ENCODE peak calls at places on chromosomes 11 and 22, in six cellular contexts. I, T, X, V, O and P are unnamed samples.

GRCh38 chr11:19511413-19512183 is 201.0 kb upstream of the NAV2 start:
- DNase-seq in T (peak), O (peak), V (no peak), I (no peak), X (no peak), P (no peak)

GRCh38 chr22:48779211-48779643 is 1048.4 kb downstream of the BRD1 start:
- DNase-seq in I (no peak), V (no peak), O (no peak), X (no peak), T (no peak), P (no peak)

GRCh38 chr11:291281-292210 is 2.6 kb downstream of the PGGHG start:
- DNase-seq in X (no peak), V (no peak), I (no peak), O (no peak), T (no peak), P (no peak)

GRCh38 chr11:34904421-34904950 is 11.7 kb downstream of the APIP start:
- DNase-seq in I (no peak), T (no peak), X (no peak), O (peak), V (no peak), P (no peak)

GRCh38 chr11:6746086-6746618 is 25.6 kb downstream of the OR2AG2 start:
- DNase-seq in X (peak), O (peak), I (no peak), V (no peak), T (no peak), P (no peak)

GRCh38 chr11:65043881-65044501 is 3.0 kb downstream of the SAC3D1 start:
- DNase-seq in I (no peak), O (peak), V (no peak), T (no peak), X (no peak), P (peak)

GRCh38 chr11:48150213-48150612 is 66.4 kb upstream of the OR4B1 start:
- DNase-seq in V (no peak), T (no peak), I (no peak), X (no peak), O (peak), P (peak)

GRCh38 chr11:73734996-73735395 is 25.9 kb downstream of the RAB6A start:
- DNase-seq in V (no peak), O (peak), T (no peak), X (no peak), I (no peak), P (peak)

GRCh38 chr22:47374901-47375575 is 612.6 kb downstream of the TBC1D22A start:
- DNase-seq in X (no peak), I (peak), O (no peak), V (no peak), T (no peak), P (no peak)

GRCh38 chr11:63670738-63671321 is 346 bp downstream of the ATL3 start:
- DNase-seq in I (no peak), X (peak), O (peak), T (peak), V (no peak), P (no peak)

GRCh38 chr11:14114269-14114668 is 151.7 kb downstream of the SPON1 start:
- DNase-seq in O (no peak), X (no peak), T (no peak), V (no peak), I (no peak), P (no peak)

GRCh38 chr11:9386086-9386485 is 1.6 kb downstream of the IPO7 start:
- DNase-seq in I (no peak), X (no peak), T (no peak), V (no peak), O (no peak), P (no peak)

GRCh38 chr11:78850078-78850477 is 275.4 kb upstream of the NARS2 start:
- DNase-seq in O (no peak), T (no peak), I (no peak), X (no peak), V (no peak), P (no peak)

GRCh38 chr11:12838463-12839120 is 164.4 kb downstream of the TEAD1 start:
- DNase-seq in X (no peak), V (no peak), T (no peak), I (no peak), O (peak), P (no peak)

GRCh38 chr11:46120711-46121327 is 435 bp downstream of the PHF21A start:
- DNase-seq in O (peak), T (no peak), V (peak), I (no peak), X (no peak), P (peak)

GRCh38 chr11:33310720-33311500 is 53.7 kb downstream of the HIPK3 start:
- DNase-seq in V (no peak), T (no peak), O (no peak), X (no peak), I (no peak), P (peak)

GRCh38 chr22:29762263-29762662 is 4.5 kb downstream of the ZMAT5 start:
- DNase-seq in V (no peak), I (no peak), O (no peak), X (no peak), T (no peak), P (no peak)

GRCh38 chr11:117950999-117951961 is 22.1 kb upstream of the TMPRSS13 start:
- DNase-seq in V (no peak), O (no peak), T (no peak), X (peak), I (no peak), P (no peak)

GRCh38 chr11:67055812-67056211 is 835 bp upstream of the RHOD start:
- DNase-seq in O (no peak), I (no peak), V (no peak), T (peak), X (no peak), P (peak)

GRCh38 chr11:22624742-22625447 is 728 bp downstream of the FANCF start:
- DNase-seq in O (peak), I (peak), T (peak), V (peak), X (peak), P (peak)

GRCh38 chr11:102138223-102138622 is 28.0 kb downstream of the YAP1 start:
- DNase-seq in X (no peak), T (no peak), O (no peak), V (no peak), I (no peak), P (no peak)